ENCODE peak calls at places on chromosome 6, in five cellular contexts. One of them, this sample, is unnamed. For H3K4me1, the result is how much of the 10 kb centered on the place peaks cover.

GRCh38 chr6:8527818-8528217 is 92.5 kb upstream of the SLC35B3 start:
- DNase-seq in body of pancreas: no peak
- DNase-seq in ascending aorta: no peak
- DNase-seq in thyroid gland: no peak
- DNase-seq in adrenal gland: no peak
- DNase-seq in this sample: no peak

GRCh38 chr6:25296217-25296905 is 17.2 kb downstream of the CARMIL1 start:
- DNase-seq in body of pancreas: no peak
- DNase-seq in ascending aorta: no peak
- DNase-seq in thyroid gland: no peak
- DNase-seq in adrenal gland: no peak
- DNase-seq in this sample: no peak

GRCh38 chr6:138219398-138219797 is 1.1 kb upstream of the PBOV1 start:
- DNase-seq in body of pancreas: no peak
- DNase-seq in ascending aorta: no peak
- DNase-seq in thyroid gland: no peak
- DNase-seq in adrenal gland: no peak
- DNase-seq in this sample: no peak

GRCh38 chr6:18503588-18504231 is 116.6 kb downstream of the RNF144B start:
- DNase-seq in body of pancreas: peak
- DNase-seq in ascending aorta: peak
- DNase-seq in thyroid gland: peak
- DNase-seq in adrenal gland: peak
- DNase-seq in this sample: no peak

GRCh38 chr6:111980168-111980567 is 73.7 kb upstream of the CCN6 start:
- DNase-seq in body of pancreas: no peak
- DNase-seq in ascending aorta: no peak
- DNase-seq in thyroid gland: no peak
- DNase-seq in adrenal gland: no peak
- DNase-seq in this sample: no peak

GRCh38 chr6:165987483-165988305 is 180.0 kb downstream of the TBXT start:
- DNase-seq in body of pancreas: peak
- DNase-seq in ascending aorta: peak
- DNase-seq in thyroid gland: peak
- DNase-seq in adrenal gland: peak
- DNase-seq in this sample: no peak

GRCh38 chr6:31546339-31546961 is at the start of gene ATP6V1G2:
- DNase-seq in body of pancreas: peak
- DNase-seq in ascending aorta: peak
- DNase-seq in thyroid gland: peak
- DNase-seq in adrenal gland: peak
- DNase-seq in this sample: peak

GRCh38 chr6:158522616-158523015 is 37.3 kb upstream of the TMEM181 start:
- DNase-seq in body of pancreas: no peak
- DNase-seq in ascending aorta: no peak
- DNase-seq in thyroid gland: no peak
- DNase-seq in adrenal gland: no peak
- DNase-seq in this sample: no peak

GRCh38 chr6:132418566-132418965 is 17.3 kb upstream of the MOXD1 start:
- DNase-seq in body of pancreas: no peak
- DNase-seq in ascending aorta: no peak
- DNase-seq in thyroid gland: no peak
- DNase-seq in adrenal gland: no peak
- DNase-seq in this sample: no peak

GRCh38 chr6:107221519-107221918 is 106.2 kb upstream of the BEND3 start:
- DNase-seq in body of pancreas: no peak
- DNase-seq in ascending aorta: no peak
- DNase-seq in thyroid gland: no peak
- DNase-seq in adrenal gland: no peak
- DNase-seq in this sample: no peak

GRCh38 chr6:4801491-4802118 is 25.4 kb downstream of the CDYL start:
- DNase-seq in body of pancreas: no peak
- DNase-seq in ascending aorta: no peak
- DNase-seq in thyroid gland: no peak
- DNase-seq in adrenal gland: no peak
- DNase-seq in this sample: no peak
- H3K4me1 ChIP-seq in body of pancreas: under half
- H3K4me1 ChIP-seq in ascending aorta: under half
- H3K4me1 ChIP-seq in thyroid gland: under half
- H3K4me1 ChIP-seq in adrenal gland: under half
- H3K4me1 ChIP-seq in this sample: under half

DNA sequence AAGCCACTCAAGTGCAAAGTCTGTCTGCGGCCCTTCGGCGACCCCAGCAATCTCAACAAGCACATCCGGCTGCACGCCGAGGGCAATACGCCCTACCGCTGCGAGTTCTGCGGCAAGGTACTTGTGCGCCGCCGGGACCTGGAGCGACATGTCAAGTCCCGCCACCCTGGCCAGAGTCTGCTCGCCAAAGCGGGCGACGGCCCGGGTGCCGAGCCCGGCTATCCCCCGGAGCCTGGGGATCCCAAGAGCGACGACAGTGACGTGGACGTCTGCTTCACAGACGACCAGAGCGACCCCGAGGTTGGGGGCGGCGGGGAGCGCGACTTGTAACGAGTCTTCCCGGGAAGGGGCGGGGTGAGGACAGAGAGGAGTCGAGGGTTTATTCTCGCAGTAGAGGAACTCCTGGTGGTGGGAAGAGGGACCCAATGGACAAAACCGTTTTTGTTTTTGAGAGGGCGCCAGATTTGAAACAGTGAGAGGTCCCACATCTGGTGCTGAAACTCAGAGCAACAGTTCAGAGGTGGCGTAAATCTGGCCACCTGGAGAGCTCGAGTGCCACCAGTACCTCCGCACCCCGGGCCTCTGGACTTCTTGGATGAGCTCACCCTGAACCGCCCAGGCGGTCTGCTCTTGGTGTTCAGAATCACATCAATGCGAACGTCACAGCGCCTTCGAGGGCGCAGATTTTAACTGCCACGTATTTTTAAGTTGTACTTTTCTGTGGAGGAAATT is 8.0 kb downstream of the PRDM13 start:
- DNase-seq in body of pancreas: no peak
- DNase-seq in ascending aorta: no peak
- DNase-seq in thyroid gland: no peak
- DNase-seq in adrenal gland: no peak
- DNase-seq in this sample: no peak
- H3K4me3 ChIP-seq in body of pancreas: no peak
- H3K4me3 ChIP-seq in ascending aorta: peak
- H3K4me3 ChIP-seq in thyroid gland: peak
- H3K4me3 ChIP-seq in adrenal gland: peak
- H3K4me3 ChIP-seq in this sample: peak

DNA sequence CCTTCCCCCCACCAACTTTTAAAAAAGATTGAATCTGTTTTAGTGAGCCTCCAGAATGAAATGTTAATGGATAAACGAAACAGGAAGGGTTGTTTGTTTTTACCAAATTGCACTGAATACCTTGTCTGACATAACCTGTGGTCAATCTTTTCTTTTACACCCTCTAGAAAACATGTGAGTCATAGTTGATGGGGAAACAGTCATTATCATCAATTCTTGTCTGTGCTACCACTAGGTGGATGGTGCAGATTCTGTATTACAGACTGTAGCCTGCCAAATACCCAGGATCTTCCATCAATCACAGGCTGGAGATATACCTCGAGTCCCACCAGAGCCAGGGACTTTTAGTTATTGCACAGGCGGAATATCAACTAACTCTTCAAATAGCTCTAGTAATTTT is 29.5 kb upstream of the PKIB start:
- DNase-seq in body of pancreas: no peak
- DNase-seq in ascending aorta: no peak
- DNase-seq in thyroid gland: no peak
- DNase-seq in adrenal gland: no peak
- DNase-seq in this sample: no peak
- TF ChIP-seq CTCF in body of pancreas: no peak
- TF ChIP-seq CTCF in ascending aorta: no peak
- TF ChIP-seq CTCF in thyroid gland: no peak
- TF ChIP-seq CTCF in adrenal gland: no peak
- TF ChIP-seq CTCF in this sample: no peak

GRCh38 chr6:33430991-33431879 is 11.4 kb downstream of the SYNGAP1 start:
- DNase-seq in body of pancreas: no peak
- DNase-seq in ascending aorta: peak
- DNase-seq in thyroid gland: peak
- DNase-seq in adrenal gland: no peak
- DNase-seq in this sample: no peak

GRCh38 chr6:33430334-33430733 is 10.5 kb downstream of the SYNGAP1 start:
- DNase-seq in body of pancreas: no peak
- DNase-seq in ascending aorta: no peak
- DNase-seq in thyroid gland: no peak
- DNase-seq in adrenal gland: no peak
- DNase-seq in this sample: no peak

GRCh38 chr6:33428219-33428890 is 8.5 kb downstream of the SYNGAP1 start:
- DNase-seq in body of pancreas: peak
- DNase-seq in ascending aorta: no peak
- DNase-seq in thyroid gland: peak
- DNase-seq in adrenal gland: peak
- DNase-seq in this sample: no peak

GRCh38 chr6:33428891-33429744 is 9.3 kb downstream of the SYNGAP1 start:
- DNase-seq in body of pancreas: no peak
- DNase-seq in ascending aorta: no peak
- DNase-seq in thyroid gland: no peak
- DNase-seq in adrenal gland: no peak
- DNase-seq in this sample: no peak

DNA sequence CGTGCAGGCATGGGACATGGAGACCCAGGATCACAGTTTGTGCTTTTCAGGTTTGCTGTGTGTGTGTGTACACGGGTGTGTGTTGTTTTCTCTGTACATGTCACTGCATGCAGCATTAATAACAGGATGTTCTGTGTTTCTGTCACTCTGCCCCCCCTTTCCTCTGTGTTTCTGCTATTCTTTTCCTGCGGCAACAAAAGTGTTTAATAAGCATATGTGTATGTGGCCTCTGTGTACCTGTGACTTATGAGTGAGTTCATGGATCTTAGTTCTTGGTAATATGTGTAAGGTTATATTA is 9.8 kb downstream of the SYNGAP1 start:
- DNase-seq in body of pancreas: no peak
- DNase-seq in ascending aorta: no peak
- DNase-seq in thyroid gland: no peak
- DNase-seq in adrenal gland: no peak
- DNase-seq in this sample: no peak
- H3K4me1 ChIP-seq in body of pancreas: under half
- H3K4me1 ChIP-seq in ascending aorta: under half
- H3K4me1 ChIP-seq in thyroid gland: under half
- H3K4me1 ChIP-seq in adrenal gland: half or more
- H3K4me1 ChIP-seq in this sample: half or more

GRCh38 chr6:150830409-150831165 is 34.9 kb upstream of the MTHFD1L start:
- DNase-seq in body of pancreas: no peak
- DNase-seq in ascending aorta: no peak
- DNase-seq in thyroid gland: no peak
- DNase-seq in adrenal gland: no peak
- DNase-seq in this sample: no peak
- H3K4me3 ChIP-seq in body of pancreas: no peak
- H3K4me3 ChIP-seq in ascending aorta: no peak
- H3K4me3 ChIP-seq in thyroid gland: no peak
- H3K4me3 ChIP-seq in adrenal gland: no peak
- H3K4me3 ChIP-seq in this sample: no peak

This sample was measured in thoracic aorta.